ENCODE peak calls at places on chromosome 17, in seven cellular contexts. T, I, H, Z, L, Q and O are unnamed samples.
A peak's percentile ranks its signal among the peaks of the same experiment; 100 is the strongest.

GRCh38 chr17:38451030-38451839 is 23.0 kb downstream of the ARHGAP23 start:
- ATAC-seq in Q (no peak), Z (peak; percentile 45), L (no peak), T (peak; percentile 58), H (no peak), I (peak; percentile 59), O (peak; percentile 64)

GRCh38 chr17:50561796-50562195 is 1.3 kb downstream of the CACNA1G start:
- ATAC-seq in T (no peak), Q (no peak), Z (no peak), L (no peak), I (no peak), H (no peak), O (no peak)

GRCh38 chr17:10200016-10200415 is 1.6 kb upstream of the GAS7 start:
- ATAC-seq in Q (no peak), T (peak; percentile 36), L (no peak), H (no peak), Z (no peak), I (no peak), O (no peak)

GRCh38 chr17:13812350-13812749 is 210.6 kb upstream of the HS3ST3A1 start:
- ATAC-seq in T (no peak), H (no peak), L (no peak), Q (no peak), Z (no peak), I (no peak), O (no peak)

GRCh38 chr17:81166033-81166472 is at the start of gene AATK:
- ATAC-seq in L (no peak), Z (no peak), I (no peak), T (no peak), Q (no peak), H (no peak), O (peak; percentile 29)

GRCh38 chr17:61130320-61130719 is 269.3 kb upstream of the TBX2 start:
- ATAC-seq in I (no peak), H (no peak), L (no peak), T (no peak), Q (no peak), Z (no peak), O (no peak)

GRCh38 chr17:31560836-31561235 is 169.4 kb downstream of the RAB11FIP4 start:
- ATAC-seq in H (no peak), T (no peak), Z (peak; percentile 7), I (no peak), L (peak; percentile 7), Q (no peak), O (no peak)

GRCh38 chr17:45783593-45784292 is 377 bp upstream of the CRHR1 start:
- ATAC-seq in H (no peak), L (no peak), T (peak; percentile 5), Z (peak; percentile 49), I (peak; percentile 28), Q (no peak), O (no peak)

GRCh38 chr17:2853722-2854580 is 57.7 kb downstream of the RAP1GAP2 start:
- ATAC-seq in I (peak; percentile 18), L (peak; percentile 47), H (peak; percentile 46), Z (peak; percentile 36), Q (no peak), T (peak; percentile 55), O (peak; percentile 32)

GRCh38 chr17:38448208-38448776 is 20.0 kb downstream of the ARHGAP23 start:
- ATAC-seq in Z (no peak), Q (no peak), L (no peak), H (no peak), I (no peak), T (no peak), O (no peak)

GRCh38 chr17:55278173-55278748 is 13.5 kb downstream of the HLF start:
- ATAC-seq in Q (no peak), T (no peak), I (no peak), H (no peak), L (no peak), Z (no peak), O (no peak)

GRCh38 chr17:55344514-55344997 is 77.1 kb downstream of the MMD start:
- ATAC-seq in T (no peak), Q (no peak), I (no peak), L (no peak), H (peak; percentile 71), Z (no peak), O (no peak)

GRCh38 chr17:75869282-75870141 is 8.9 kb downstream of the TRIM47 start:
- ATAC-seq in Q (no peak), L (no peak), H (no peak), Z (no peak), T (no peak), I (peak; percentile 66), O (peak; percentile 60)

GRCh38 chr17:1032391-1032790 is 35.5 kb downstream of the TIMM22 start:
- ATAC-seq in I (no peak), Q (no peak), Z (no peak), H (no peak), T (no peak), L (no peak), O (no peak)

GRCh38 chr17:1031711-1032110 is 34.8 kb downstream of the TIMM22 start:
- ATAC-seq in I (peak; percentile 72), T (peak; percentile 34), H (no peak), L (no peak), Z (peak; percentile 75), Q (no peak), O (peak; percentile 78)

GRCh38 chr17:1030684-1031557 is 34.0 kb downstream of the TIMM22 start:
- ATAC-seq in L (no peak), Z (peak; percentile 61), I (peak; percentile 48), H (no peak), Q (peak; percentile 57), T (peak; percentile 7), O (peak; percentile 14)

GRCh38 chr17:1029196-1029911 is 32.4 kb downstream of the TIMM22 start:
- ATAC-seq in Z (no peak), T (no peak), Q (peak; percentile 89), H (no peak), L (no peak), I (peak; percentile 25), O (peak; percentile 63)

DNA sequence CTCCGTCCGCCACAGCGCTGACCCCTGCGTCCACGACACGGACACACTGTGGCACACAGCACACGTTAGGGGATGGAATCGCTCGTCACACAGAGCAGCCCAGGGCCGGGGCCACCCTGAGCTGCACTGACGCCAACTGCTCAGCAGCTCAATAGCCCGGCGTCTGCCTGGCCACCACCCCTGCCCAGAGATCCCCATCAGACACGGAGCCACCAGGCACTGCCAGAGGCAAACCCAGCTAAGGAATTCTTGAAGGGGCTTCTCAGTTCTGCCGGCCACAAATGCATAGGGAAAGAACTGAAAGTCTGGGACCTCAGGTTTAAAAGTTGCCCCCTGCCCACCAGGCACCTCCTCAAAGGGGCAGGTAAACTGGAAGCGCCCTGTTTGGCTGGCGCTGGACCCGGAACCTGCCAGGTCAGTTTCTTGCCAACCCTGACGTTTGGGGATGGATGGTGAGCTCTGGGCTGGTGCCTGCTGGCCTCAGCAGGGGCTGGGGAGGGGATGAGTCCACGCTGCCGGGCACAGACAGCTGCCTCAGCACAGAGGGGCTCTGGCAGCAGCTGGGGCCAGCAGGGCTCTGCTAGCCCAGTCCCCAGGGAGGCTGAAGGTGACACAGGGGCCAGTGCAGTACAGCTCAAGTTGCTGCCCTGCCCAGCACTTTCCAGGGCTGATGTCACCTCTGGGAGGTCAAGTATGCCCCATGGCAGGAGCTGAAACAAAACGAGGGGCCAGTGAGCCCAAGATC is 33.2 kb downstream of the TIMM22 start:
- ATAC-seq in H (no peak), T (no peak), I (peak; percentile 6), Q (peak; percentile 23), L (no peak), Z (no peak), O (peak; percentile 8)
- H3K4me1 ChIP-seq in H (no peaks in the 10 kb centered on the region), T (peaks cover 9% of the 10 kb centered on the region), I (peaks cover 8% of the 10 kb centered on the region), Q (peaks cover 36% of the 10 kb centered on the region), L (no peaks in the 10 kb centered on the region), Z (no peaks in the 10 kb centered on the region), O (no peaks in the 10 kb centered on the region)

DNA sequence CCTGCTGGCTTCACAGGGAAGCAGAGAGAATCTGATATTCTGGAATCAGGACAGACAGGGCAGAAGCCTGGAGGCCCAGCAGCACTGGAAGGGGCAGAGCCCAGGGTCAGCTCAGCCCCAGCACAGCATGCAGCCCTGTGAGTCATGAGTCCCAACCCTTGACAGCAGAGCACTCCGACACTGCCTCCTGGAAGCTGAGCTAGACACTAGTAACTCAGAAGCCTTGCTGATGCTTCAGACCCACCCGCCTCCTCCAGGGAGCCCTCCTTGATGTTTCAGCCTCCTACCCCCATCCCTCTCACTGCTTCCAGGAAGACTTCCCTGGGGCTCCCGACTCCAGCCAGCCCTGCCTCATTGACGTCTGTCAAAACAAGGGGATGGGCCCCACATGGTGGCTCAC is 6.9 kb downstream of the CAMKK1 start:
- ATAC-seq in T (no peak), L (no peak), Q (no peak), I (no peak), Z (no peak), H (peak; percentile 28), O (no peak)
- H3K27ac ChIP-seq in T (no peak overlapping the region), L (no peak overlapping the region), Q (no peak overlapping the region), I (no peak overlapping the region), Z (no peak overlapping the region), H (no peak overlapping the region), O (peak overlapping the region; percentile 19)

DNA sequence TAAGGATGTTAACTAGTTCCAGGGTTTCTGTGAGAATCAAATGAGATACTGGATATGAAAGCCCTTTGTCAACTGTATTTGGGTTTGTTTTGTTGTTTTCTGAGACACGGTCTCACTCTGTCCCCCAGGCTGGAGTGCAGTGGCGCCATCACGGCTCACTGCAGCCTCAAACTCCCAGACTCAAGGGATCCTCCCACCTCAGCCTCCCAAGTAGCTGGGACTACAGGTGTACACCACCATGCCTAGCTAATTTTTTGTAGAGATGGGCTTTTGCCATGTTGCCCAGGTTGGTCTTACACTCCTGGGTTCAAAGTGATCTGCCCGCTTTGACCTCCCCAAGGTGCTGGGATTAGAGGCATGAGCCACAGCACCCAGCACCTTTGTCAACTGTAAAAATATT is 8.9 kb downstream of the SUPT4H1 start:
- ATAC-seq in Z (no peak), I (no peak), Q (no peak), H (no peak), T (no peak), L (no peak), O (no peak)
- H3K4me1 ChIP-seq in Z (peaks cover 12% of the 10 kb centered on the region), I (no peaks in the 10 kb centered on the region), Q (no peaks in the 10 kb centered on the region), H (peaks cover 83% of the 10 kb centered on the region), T (peaks cover 38% of the 10 kb centered on the region), L (no peaks in the 10 kb centered on the region), O (no peaks in the 10 kb centered on the region)

GRCh38 chr17:11554042-11554441 is 44.2 kb upstream of the DNAH9 start:
- ATAC-seq in I (no peak), H (no peak), L (no peak), Q (no peak), Z (no peak), T (no peak), O (no peak)

GRCh38 chr17:11557727-11558452 is 40.4 kb upstream of the DNAH9 start:
- ATAC-seq in Q (no peak), L (no peak), Z (no peak), H (no peak), I (no peak), T (no peak), O (no peak)

GRCh38 chr17:11554542-11554941 is 43.7 kb upstream of the DNAH9 start:
- ATAC-seq in H (no peak), L (no peak), Q (no peak), T (no peak), I (no peak), Z (no peak), O (no peak)

GRCh38 chr17:11553135-11553534 is 45.1 kb upstream of the DNAH9 start:
- ATAC-seq in I (no peak), L (no peak), Z (no peak), H (no peak), Q (no peak), T (no peak), O (no peak)

DNA sequence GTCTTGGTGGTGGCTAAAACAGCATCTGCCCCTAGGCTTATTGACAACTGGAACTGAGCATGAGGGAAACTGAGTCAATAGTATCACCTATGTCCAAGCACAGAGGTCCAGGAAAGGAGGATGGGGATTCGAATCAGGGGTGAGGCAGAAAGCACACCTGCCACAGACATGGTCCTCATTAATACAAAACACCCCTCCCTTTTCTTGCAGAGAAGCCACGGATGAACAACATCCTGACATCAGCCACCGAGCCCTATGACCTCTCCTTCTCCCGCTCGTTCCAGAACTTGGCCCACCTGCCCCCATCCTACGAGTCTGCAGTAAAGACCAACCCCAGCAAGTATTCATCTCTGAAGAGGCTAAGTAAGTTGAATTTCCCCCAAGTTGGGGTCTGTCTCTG is 42.7 kb upstream of the DNAH9 start:
- ATAC-seq in I (no peak), Q (no peak), H (no peak), T (no peak), L (no peak), Z (no peak), O (no peak)
- H3K27ac ChIP-seq in I (no peak overlapping the region), Q (no peak overlapping the region), H (no peak overlapping the region), T (no peak overlapping the region), L (no peak overlapping the region), Z (no peak overlapping the region), O (no peak overlapping the region)